ENCODE peak calls at places on chromosomes 12 and 14, in seven cellular contexts. O, U, H, J, X, P and L are unnamed samples.

GRCh38 chr12:43858096-43858495 is 22.2 kb downstream of the TMEM117 start:
- DNase-seq in O (no peak), U (no peak), H (no peak), J (no peak), X (no peak), P (no peak), L (no peak)

GRCh38 chr12:50174971-50175715 is 8.0 kb upstream of the CERS5 start:
- DNase-seq in O (peak), U (peak), H (peak), J (no peak), X (peak), P (no peak), L (peak)

GRCh38 chr12:27277846-27278260 is 33.8 kb downstream of the STK38L start:
- DNase-seq in O (peak), U (no peak), H (peak), J (no peak), X (no peak), P (peak), L (no peak)

GRCh38 chr12:110382683-110383082 is 20.8 kb downstream of the ANAPC7 start:
- DNase-seq in O (no peak), U (no peak), H (no peak), J (no peak), X (no peak), P (no peak), L (no peak)

GRCh38 chr14:55766071-55766470 is 186.1 kb downstream of the KTN1 start:
- DNase-seq in O (no peak), U (no peak), H (no peak), J (no peak), X (no peak), P (no peak), L (no peak)

GRCh38 chr12:1932264-1932777 is 13.9 kb upstream of the CACNA2D4 start:
- DNase-seq in O (no peak), U (no peak), H (peak), J (no peak), X (peak), P (no peak), L (no peak)

GRCh38 chr12:118189761-118190181 is 53.8 kb downstream of the PEBP1 start:
- DNase-seq in O (peak), U (peak), H (peak), J (no peak), X (no peak), P (no peak), L (peak)

GRCh38 chr12:67885370-67886169 is 103.7 kb upstream of the IFNG-AS1 start:
- DNase-seq in O (no peak), U (no peak), H (peak), J (no peak), X (no peak), P (no peak), L (no peak)

GRCh38 chr14:105492966-105493871 is 2.2 kb downstream of the TEDC1 start:
- DNase-seq in O (no peak), U (no peak), H (no peak), J (peak), X (no peak), P (no peak), L (no peak)

GRCh38 chr12:121578230-121579189 is 2.3 kb downstream of the KDM2B start:
- DNase-seq in O (peak), U (peak), H (no peak), J (no peak), X (no peak), P (no peak), L (no peak)

GRCh38 chr14:69376439-69376838 is 21.7 kb downstream of the ERH start:
- DNase-seq in O (no peak), U (no peak), H (no peak), J (no peak), X (no peak), P (no peak), L (no peak)

GRCh38 chr12:5439788-5440300 is 7.9 kb downstream of the NTF3 start:
- DNase-seq in O (no peak), U (no peak), H (no peak), J (no peak), X (no peak), P (no peak), L (no peak)

GRCh38 chr12:125220404-125221273 is 155.4 kb downstream of the AACS start:
- DNase-seq in O (peak), U (no peak), H (no peak), J (no peak), X (peak), P (no peak), L (no peak)

GRCh38 chr12:6827437-6827894 is 741 bp upstream of the P3H3 start:
- DNase-seq in O (peak), U (peak), H (peak), J (peak), X (peak), P (peak), L (no peak)

GRCh38 chr12:101777476-101777875 is 38.2 kb upstream of the SYCP3 start:
- DNase-seq in O (no peak), U (no peak), H (peak), J (no peak), X (no peak), P (no peak), L (no peak)

GRCh38 chr14:101123639-101124525 is 220.4 kb upstream of the RTL1 start:
- DNase-seq in O (no peak), U (no peak), H (no peak), J (no peak), X (no peak), P (no peak), L (no peak)

GRCh38 chr14:51821822-51822221 is 38.6 kb upstream of the GNG2 start:
- DNase-seq in O (no peak), U (no peak), H (no peak), J (no peak), X (no peak), P (no peak), L (no peak)

GRCh38 chr14:49677643-49678042 is 10.4 kb downstream of the POLE2 start:
- DNase-seq in O (no peak), U (no peak), H (no peak), J (no peak), X (no peak), P (no peak), L (no peak)

GRCh38 chr14:39015360-39015961 is 87.6 kb downstream of the SEC23A start:
- DNase-seq in O (peak), U (no peak), H (peak), J (no peak), X (peak), P (no peak), L (peak)

GRCh38 chr14:81710232-81710845 is 176.7 kb upstream of the SEL1L start:
- DNase-seq in O (peak), U (peak), H (peak), J (no peak), X (peak), P (no peak), L (peak)

GRCh38 chr12:52274521-52274920 is at the start of gene KRT86:
- DNase-seq in O (no peak), U (no peak), H (no peak), J (no peak), X (no peak), P (no peak), L (no peak)

GRCh38 chr12:103326190-103326589 is 169.6 kb downstream of the C12orf42 start:
- DNase-seq in O (peak), U (peak), H (no peak), J (no peak), X (no peak), P (no peak), L (no peak)

GRCh38 chr14:36367985-36368774 is 47.7 kb upstream of the MBIP start:
- DNase-seq in O (no peak), U (no peak), H (no peak), J (no peak), X (no peak), P (no peak), L (no peak)

GRCh38 chr14:26935733-26936132 is 337.9 kb upstream of the NOVA1 start:
- DNase-seq in O (peak), U (no peak), H (no peak), J (no peak), X (no peak), P (no peak), L (no peak)

GRCh38 chr12:54025507-54026393 is 2.5 kb upstream of the HOXC6 start:
- DNase-seq in O (no peak), U (no peak), H (no peak), J (no peak), X (no peak), P (no peak), L (no peak)

GRCh38 chr12:77924703-77925102 is 94.0 kb downstream of the NAV3 start:
- DNase-seq in O (no peak), U (no peak), H (no peak), J (no peak), X (no peak), P (no peak), L (no peak)

GRCh38 chr14:60506985-60507829 is 1.7 kb upstream of the SIX6 start:
- DNase-seq in O (no peak), U (no peak), H (no peak), J (no peak), X (no peak), P (no peak), L (no peak)